ENCODE peak calls at places on chromosomes 3 and 15, in six cellular contexts. C is nephron progenitor cell; V is H9; F is WTC11; N is esophagus muscularis mucosa; P is CD8-positive, alpha-beta T cell. R is an unnamed sample.

GRCh38 chr3:100825574-100825973 is 116.3 kb downstream of the TFG start:
- DNase-seq in C (no peak), V (no peak), F (no peak), N (no peak), P (no peak), R (no peak)

GRCh38 chr15:40498418-40498817 is 27.6 kb downstream of the CHST14 start:
- DNase-seq in C (no peak), V (no peak), F (no peak), N (no peak), P (no peak), R (no peak)

GRCh38 chr3:48679416-48680380 is 6.0 kb downstream of the NCKIPSD start:
- DNase-seq in C (no peak), V (no peak), F (no peak), N (no peak), P (no peak), R (no peak)

GRCh38 chr15:45114076-45114750 is at the start of the genes DUOX2 and DUOXA2:
- DNase-seq in C (peak), V (no peak), F (peak), N (no peak), P (no peak), R (no peak)

GRCh38 chr3:46400000-46400734 is 6.7 kb downstream of the CCR5AS start:
- DNase-seq in C (no peak), V (no peak), F (no peak), N (no peak), P (no peak), R (no peak)

GRCh38 chr3:194485876-194486539 is 794 bp downstream of the ATP13A3 start:
- DNase-seq in C (no peak), V (no peak), F (peak), N (peak), P (peak), R (peak)

GRCh38 chr3:173739716-173740115 is 342.2 kb downstream of the NLGN1 start:
- DNase-seq in C (no peak), V (no peak), F (no peak), N (no peak), P (no peak), R (no peak)

GRCh38 chr3:44880284-44880683 is 5.9 kb downstream of the TGM4 start:
- DNase-seq in C (no peak), V (no peak), F (no peak), N (no peak), P (no peak), R (no peak)

GRCh38 chr3:71035314-71035713 is 548.2 kb downstream of the FOXP1 start:
- DNase-seq in C (no peak), V (no peak), F (no peak), N (no peak), P (no peak), R (no peak)

GRCh38 chr15:47541587-47541986 is 175.7 kb upstream of the SEMA6D start:
- DNase-seq in C (no peak), V (no peak), F (no peak), N (no peak), P (no peak), R (no peak)
- TF ChIP-seq CTCF in C (no peak), V (no peak), F (no peak), N (no peak), P (no peak), R (no peak)

GRCh38 chr3:65422154-65422553 is 616.6 kb downstream of the MAGI1 start:
- DNase-seq in C (no peak), V (no peak), F (no peak), N (no peak), P (no peak), R (no peak)

GRCh38 chr3:65425880-65426279 is 612.8 kb downstream of the MAGI1 start:
- DNase-seq in C (no peak), V (no peak), F (no peak), N (no peak), P (no peak), R (no peak)
- TF ChIP-seq CTCF in C (peak), V (peak), F (peak), N (peak), P (no peak), R (no peak)

GRCh38 chr3:35529337-35529736 is 110.0 kb upstream of the ARPP21 start:
- DNase-seq in C (no peak), V (no peak), F (no peak), N (no peak), P (no peak), R (no peak)
- TF ChIP-seq CTCF in C (no peak), V (no peak), F (no peak), N (no peak), P (no peak), R (no peak)

GRCh38 chr15:48954538-48954937 is 9.2 kb downstream of the SHC4 start:
- DNase-seq in C (no peak), V (peak), F (peak), N (peak), P (no peak), R (no peak)
- TF ChIP-seq CTCF in C (no peak), V (peak), F (no peak), N (no peak), P (no peak), R (no peak)

GRCh38 chr15:59376735-59377134 is 4.1 kb upstream of the MYO1E start:
- DNase-seq in C (no peak), V (no peak), F (no peak), N (no peak), P (no peak), R (no peak)
- TF ChIP-seq CTCF in C (no peak), V (no peak), F (no peak), N (no peak), P (no peak), R (no peak)